ENCODE peak calls at places on chromosome 5, in eight cellular contexts. M, W, U, Y, N, V, R and D are unnamed samples.

GRCh38 chr5:448061-448765 is 5.2 kb downstream of the EXOC3 start:
- DNase-seq in U (no peak), R (no peak), N (peak; percentile 71), M (peak; percentile 16), W (no peak), Y (no peak), V (no peak), D (no peak)

GRCh38 chr5:9284272-9284671 is 261.6 kb downstream of the SEMA5A start:
- DNase-seq in Y (no peak), U (no peak), R (no peak), N (no peak), M (no peak), W (no peak), V (no peak), D (no peak)

GRCh38 chr5:124773291-124774001 is 27.0 kb upstream of the ZNF608 start:
- DNase-seq in V (no peak), N (no peak), U (peak; percentile 64), R (no peak), W (no peak), Y (peak; percentile 3), M (no peak), D (no peak)

GRCh38 chr5:14614490-14614889 is 32.9 kb downstream of the OTULINL start:
- DNase-seq in W (no peak), M (no peak), Y (no peak), N (no peak), U (no peak), V (no peak), R (no peak), D (no peak)

GRCh38 chr5:157271740-157272271 is 5.9 kb downstream of the CYFIP2 start:
- DNase-seq in N (no peak), W (peak; percentile 87), M (no peak), V (peak; percentile 72), U (no peak), R (no peak), Y (no peak), D (no peak)

GRCh38 chr5:151196556-151197290 is 27.2 kb downstream of the CCDC69 start:
- DNase-seq in U (no peak), W (no peak), N (no peak), R (no peak), V (no peak), M (no peak), Y (no peak), D (no peak)

GRCh38 chr5:167936944-167937627 is 354.4 kb upstream of the WWC1 start:
- DNase-seq in U (no peak), Y (no peak), W (no peak), M (no peak), V (no peak), R (no peak), N (no peak), D (no peak)

GRCh38 chr5:41787257-41787656 is 83.0 kb downstream of the OXCT1 start:
- DNase-seq in U (no peak), R (no peak), M (no peak), N (no peak), W (no peak), Y (no peak), V (no peak), D (no peak)

GRCh38 chr5:146993876-146994530 is 115.4 kb upstream of the PPP2R2B start:
- DNase-seq in R (no peak), M (no peak), W (no peak), V (no peak), N (peak; percentile 42), Y (no peak), U (no peak), D (no peak)

GRCh38 chr5:172496671-172497371 is 42.5 kb upstream of the SH3PXD2B start:
- DNase-seq in U (no peak), Y (no peak), N (peak; percentile 24), M (peak; percentile 62), W (no peak), R (no peak), V (no peak), D (no peak)

GRCh38 chr5:119808474-119808873 is 179.1 kb downstream of the FAM170A start:
- DNase-seq in U (no peak), V (no peak), W (no peak), M (no peak), R (no peak), Y (no peak), N (no peak), D (no peak)

GRCh38 chr5:176359658-176360057 is 1.9 kb downstream of the KIAA1191 start:
- DNase-seq in M (no peak), N (no peak), W (no peak), V (no peak), Y (no peak), R (no peak), U (no peak), D (no peak)

GRCh38 chr5:159965031-159965837 is 43.7 kb upstream of the TTC1 start:
- DNase-seq in R (peak; percentile 43), W (peak; percentile 5), U (no peak), Y (peak; percentile 57), N (no peak), M (peak; percentile 48), V (no peak), D (peak; percentile 16)

GRCh38 chr5:86971034-86971511 is 296.6 kb upstream of the RASA1 start:
- DNase-seq in N (no peak), R (no peak), Y (no peak), V (no peak), U (no peak), W (no peak), M (no peak), D (no peak)

GRCh38 chr5:151023047-151023615 is 2.7 kb downstream of the GPX3 start:
- DNase-seq in V (no peak), W (no peak), N (no peak), Y (no peak), R (no peak), U (no peak), M (peak; percentile 68), D (no peak)

GRCh38 chr5:41095324-41096101 is 24.4 kb upstream of the MROH2B start:
- DNase-seq in V (no peak), R (no peak), M (no peak), Y (no peak), N (no peak), W (no peak), U (no peak), D (no peak)

GRCh38 chr5:1080414-1080813 is 31.4 kb downstream of the SLC12A7 start:
- DNase-seq in W (no peak), Y (no peak), R (no peak), M (no peak), N (no peak), U (no peak), V (no peak), D (no peak)

GRCh38 chr5:123992641-123993040 is 480.7 kb downstream of the CSNK1G3 start:
- DNase-seq in Y (no peak), M (no peak), W (no peak), R (no peak), N (no peak), U (no peak), V (no peak), D (no peak)

GRCh38 chr5:150284311-150284710 is 5.3 kb downstream of the CAMK2A start:
- DNase-seq in U (no peak), W (no peak), N (no peak), Y (no peak), M (no peak), V (no peak), R (no peak), D (no peak)

GRCh38 chr5:148792649-148793048 is 33.8 kb upstream of the ADRB2 start:
- DNase-seq in R (no peak), U (no peak), Y (no peak), V (no peak), N (no peak), W (no peak), M (no peak), D (no peak)

GRCh38 chr5:67094476-67095300 is 101.9 kb downstream of the CD180 start:
- DNase-seq in M (peak; percentile 22), W (no peak), U (no peak), R (peak; percentile 53), Y (no peak), V (no peak), N (no peak), D (no peak)

GRCh38 chr5:124806026-124806856 is 59.8 kb upstream of the ZNF608 start:
- DNase-seq in R (peak; percentile 54), U (peak; percentile 95), W (no peak), N (peak; percentile 29), Y (peak; percentile 45), M (peak; percentile 83), V (no peak), D (peak; percentile 83)

GRCh38 chr5:90134892-90135291 is 274.7 kb downstream of the CETN3 start:
- DNase-seq in U (no peak), M (peak; percentile 40), R (no peak), W (no peak), V (no peak), Y (no peak), N (no peak), D (no peak)

GRCh38 chr5:53027913-53028312 is 38.8 kb downstream of the ITGA2 start:
- DNase-seq in M (no peak), Y (no peak), U (no peak), V (no peak), W (no peak), N (no peak), R (peak; percentile 43), D (no peak)

GRCh38 chr5:50969207-50970145 is 303.0 kb downstream of the PARP8 start:
- DNase-seq in M (no peak), R (no peak), N (no peak), V (no peak), W (no peak), Y (peak; percentile 12), U (peak; percentile 56), D (no peak)